ENCODE peak calls at places on chromosome 15, in ten cellular contexts. One of them, this sample, is unnamed.

GRCh38 chr15:22980189-22981136 is at the start of gene CYFIP1:
- DNase-seq in HCEC 1CT: peak
- DNase-seq in anterior cingulate cortex: peak
- DNase-seq in activated T-cell treated with anti-CD3 and anti-CD28 coated beads, Interleukin-2, amount 50 U/mL, for 48 hours: peak
- DNase-seq in C1 segment of cervical spinal cord: peak
- DNase-seq in stimulated activated CD4-positive, alpha-beta T cell treated with anti-CD3 and anti-CD28 coated beads, Interleukin-4, amount 100 ng/mL, for 1 hour: peak
- DNase-seq in BJ: no peak
- DNase-seq in cardiac fibroblast: peak
- DNase-seq in M059J: peak
- DNase-seq in stimulated activated CD8-positive, alpha-beta memory T cell treated with anti-CD3 and anti-CD28 coated beads, Interleukin-4, amount 100 ng/mL, for 4 hours: no peak
- DNase-seq in this sample: peak

GRCh38 chr15:45114076-45114750 is at the start of the genes DUOX2 and DUOXA2:
- DNase-seq in HCEC 1CT: no peak
- DNase-seq in cardiac fibroblast: no peak
- DNase-seq in anterior cingulate cortex: no peak
- DNase-seq in stimulated activated CD4-positive, alpha-beta T cell treated with anti-CD3 and anti-CD28 coated beads, Interleukin-4, amount 100 ng/mL, for 1 hour: no peak
- DNase-seq in C1 segment of cervical spinal cord: no peak
- DNase-seq in activated T-cell treated with anti-CD3 and anti-CD28 coated beads, Interleukin-2, amount 50 U/mL, for 48 hours: peak
- DNase-seq in M059J: no peak
- DNase-seq in stimulated activated CD8-positive, alpha-beta memory T cell treated with anti-CD3 and anti-CD28 coated beads, Interleukin-4, amount 100 ng/mL, for 4 hours: no peak
- DNase-seq in BJ: no peak
- DNase-seq in this sample: no peak

GRCh38 chr15:75454471-75455418 is 3.3 kb upstream of the SIN3A start:
- DNase-seq in stimulated activated CD4-positive, alpha-beta T cell treated with anti-CD3 and anti-CD28 coated beads, Interleukin-4, amount 100 ng/mL, for 1 hour: peak
- DNase-seq in BJ: no peak
- DNase-seq in C1 segment of cervical spinal cord: peak
- DNase-seq in stimulated activated CD8-positive, alpha-beta memory T cell treated with anti-CD3 and anti-CD28 coated beads, Interleukin-4, amount 100 ng/mL, for 4 hours: peak
- DNase-seq in M059J: peak
- DNase-seq in cardiac fibroblast: no peak
- DNase-seq in HCEC 1CT: peak
- DNase-seq in anterior cingulate cortex: peak
- DNase-seq in activated T-cell treated with anti-CD3 and anti-CD28 coated beads, Interleukin-2, amount 50 U/mL, for 48 hours: peak
- DNase-seq in this sample: peak

GRCh38 chr15:72342385-72342784 is 22.4 kb upstream of the CELF6 start:
- DNase-seq in activated T-cell treated with anti-CD3 and anti-CD28 coated beads, Interleukin-2, amount 50 U/mL, for 48 hours: peak
- DNase-seq in anterior cingulate cortex: no peak
- DNase-seq in BJ: no peak
- DNase-seq in stimulated activated CD4-positive, alpha-beta T cell treated with anti-CD3 and anti-CD28 coated beads, Interleukin-4, amount 100 ng/mL, for 1 hour: peak
- DNase-seq in HCEC 1CT: no peak
- DNase-seq in cardiac fibroblast: peak
- DNase-seq in M059J: peak
- DNase-seq in stimulated activated CD8-positive, alpha-beta memory T cell treated with anti-CD3 and anti-CD28 coated beads, Interleukin-4, amount 100 ng/mL, for 4 hours: no peak
- DNase-seq in C1 segment of cervical spinal cord: no peak
- DNase-seq in this sample: no peak

GRCh38 chr15:36361351-36361870 is 218.0 kb upstream of the CDIN1 start:
- DNase-seq in HCEC 1CT: peak
- DNase-seq in stimulated activated CD4-positive, alpha-beta T cell treated with anti-CD3 and anti-CD28 coated beads, Interleukin-4, amount 100 ng/mL, for 1 hour: no peak
- DNase-seq in C1 segment of cervical spinal cord: no peak
- DNase-seq in M059J: peak
- DNase-seq in anterior cingulate cortex: no peak
- DNase-seq in BJ: no peak
- DNase-seq in cardiac fibroblast: peak
- DNase-seq in activated T-cell treated with anti-CD3 and anti-CD28 coated beads, Interleukin-2, amount 50 U/mL, for 48 hours: no peak
- DNase-seq in stimulated activated CD8-positive, alpha-beta memory T cell treated with anti-CD3 and anti-CD28 coated beads, Interleukin-4, amount 100 ng/mL, for 4 hours: no peak
- DNase-seq in this sample: no peak

GRCh38 chr15:86044981-86045380 is 34.7 kb upstream of the AGBL1 start:
- DNase-seq in BJ: no peak
- DNase-seq in cardiac fibroblast: no peak
- DNase-seq in HCEC 1CT: no peak
- DNase-seq in C1 segment of cervical spinal cord: no peak
- DNase-seq in stimulated activated CD4-positive, alpha-beta T cell treated with anti-CD3 and anti-CD28 coated beads, Interleukin-4, amount 100 ng/mL, for 1 hour: no peak
- DNase-seq in stimulated activated CD8-positive, alpha-beta memory T cell treated with anti-CD3 and anti-CD28 coated beads, Interleukin-4, amount 100 ng/mL, for 4 hours: no peak
- DNase-seq in M059J: no peak
- DNase-seq in activated T-cell treated with anti-CD3 and anti-CD28 coated beads, Interleukin-2, amount 50 U/mL, for 48 hours: no peak
- DNase-seq in anterior cingulate cortex: no peak
- DNase-seq in this sample: no peak

GRCh38 chr15:94397377-94397776 is 166.0 kb downstream of the MCTP2 start:
- DNase-seq in anterior cingulate cortex: no peak
- DNase-seq in stimulated activated CD4-positive, alpha-beta T cell treated with anti-CD3 and anti-CD28 coated beads, Interleukin-4, amount 100 ng/mL, for 1 hour: no peak
- DNase-seq in cardiac fibroblast: peak
- DNase-seq in HCEC 1CT: no peak
- DNase-seq in activated T-cell treated with anti-CD3 and anti-CD28 coated beads, Interleukin-2, amount 50 U/mL, for 48 hours: no peak
- DNase-seq in M059J: no peak
- DNase-seq in C1 segment of cervical spinal cord: no peak
- DNase-seq in BJ: no peak
- DNase-seq in stimulated activated CD8-positive, alpha-beta memory T cell treated with anti-CD3 and anti-CD28 coated beads, Interleukin-4, amount 100 ng/mL, for 4 hours: no peak
- DNase-seq in this sample: no peak

GRCh38 chr15:79970921-79971434 is at the start of gene BCL2A1:
- DNase-seq in cardiac fibroblast: peak
- DNase-seq in stimulated activated CD8-positive, alpha-beta memory T cell treated with anti-CD3 and anti-CD28 coated beads, Interleukin-4, amount 100 ng/mL, for 4 hours: peak
- DNase-seq in C1 segment of cervical spinal cord: no peak
- DNase-seq in activated T-cell treated with anti-CD3 and anti-CD28 coated beads, Interleukin-2, amount 50 U/mL, for 48 hours: peak
- DNase-seq in BJ: peak
- DNase-seq in stimulated activated CD4-positive, alpha-beta T cell treated with anti-CD3 and anti-CD28 coated beads, Interleukin-4, amount 100 ng/mL, for 1 hour: peak
- DNase-seq in HCEC 1CT: peak
- DNase-seq in M059J: peak
- DNase-seq in anterior cingulate cortex: no peak
- DNase-seq in this sample: peak

GRCh38 chr15:31274496-31275330 is 51.9 kb upstream of the KLF13 start:
- DNase-seq in M059J: no peak
- DNase-seq in C1 segment of cervical spinal cord: no peak
- DNase-seq in HCEC 1CT: no peak
- DNase-seq in activated T-cell treated with anti-CD3 and anti-CD28 coated beads, Interleukin-2, amount 50 U/mL, for 48 hours: peak
- DNase-seq in anterior cingulate cortex: no peak
- DNase-seq in stimulated activated CD4-positive, alpha-beta T cell treated with anti-CD3 and anti-CD28 coated beads, Interleukin-4, amount 100 ng/mL, for 1 hour: no peak
- DNase-seq in stimulated activated CD8-positive, alpha-beta memory T cell treated with anti-CD3 and anti-CD28 coated beads, Interleukin-4, amount 100 ng/mL, for 4 hours: no peak
- DNase-seq in cardiac fibroblast: peak
- DNase-seq in BJ: no peak
- DNase-seq in this sample: no peak

GRCh38 chr15:35321926-35322325 is 224.0 kb downstream of the DPH6 start:
- DNase-seq in M059J: no peak
- DNase-seq in HCEC 1CT: no peak
- DNase-seq in stimulated activated CD4-positive, alpha-beta T cell treated with anti-CD3 and anti-CD28 coated beads, Interleukin-4, amount 100 ng/mL, for 1 hour: no peak
- DNase-seq in anterior cingulate cortex: no peak
- DNase-seq in BJ: no peak
- DNase-seq in cardiac fibroblast: no peak
- DNase-seq in stimulated activated CD8-positive, alpha-beta memory T cell treated with anti-CD3 and anti-CD28 coated beads, Interleukin-4, amount 100 ng/mL, for 4 hours: no peak
- DNase-seq in activated T-cell treated with anti-CD3 and anti-CD28 coated beads, Interleukin-2, amount 50 U/mL, for 48 hours: no peak
- DNase-seq in C1 segment of cervical spinal cord: no peak
- DNase-seq in this sample: no peak

GRCh38 chr15:26639976-26640375 is 132.9 kb downstream of the GABRB3 start:
- DNase-seq in M059J: no peak
- DNase-seq in cardiac fibroblast: no peak
- DNase-seq in C1 segment of cervical spinal cord: no peak
- DNase-seq in HCEC 1CT: no peak
- DNase-seq in BJ: no peak
- DNase-seq in stimulated activated CD4-positive, alpha-beta T cell treated with anti-CD3 and anti-CD28 coated beads, Interleukin-4, amount 100 ng/mL, for 1 hour: no peak
- DNase-seq in anterior cingulate cortex: no peak
- DNase-seq in stimulated activated CD8-positive, alpha-beta memory T cell treated with anti-CD3 and anti-CD28 coated beads, Interleukin-4, amount 100 ng/mL, for 4 hours: no peak
- DNase-seq in activated T-cell treated with anti-CD3 and anti-CD28 coated beads, Interleukin-2, amount 50 U/mL, for 48 hours: no peak
- DNase-seq in this sample: no peak

GRCh38 chr15:44038801-44039200 is 156.3 kb downstream of the FRMD5 start:
- DNase-seq in M059J: peak
- DNase-seq in anterior cingulate cortex: no peak
- DNase-seq in cardiac fibroblast: peak
- DNase-seq in stimulated activated CD4-positive, alpha-beta T cell treated with anti-CD3 and anti-CD28 coated beads, Interleukin-4, amount 100 ng/mL, for 1 hour: no peak
- DNase-seq in BJ: no peak
- DNase-seq in stimulated activated CD8-positive, alpha-beta memory T cell treated with anti-CD3 and anti-CD28 coated beads, Interleukin-4, amount 100 ng/mL, for 4 hours: no peak
- DNase-seq in C1 segment of cervical spinal cord: no peak
- DNase-seq in HCEC 1CT: no peak
- DNase-seq in activated T-cell treated with anti-CD3 and anti-CD28 coated beads, Interleukin-2, amount 50 U/mL, for 48 hours: no peak
- DNase-seq in this sample: no peak

GRCh38 chr15:72033711-72034110 is 84.2 kb downstream of the MYO9A start:
- DNase-seq in anterior cingulate cortex: no peak
- DNase-seq in BJ: no peak
- DNase-seq in stimulated activated CD8-positive, alpha-beta memory T cell treated with anti-CD3 and anti-CD28 coated beads, Interleukin-4, amount 100 ng/mL, for 4 hours: no peak
- DNase-seq in cardiac fibroblast: peak
- DNase-seq in HCEC 1CT: peak
- DNase-seq in stimulated activated CD4-positive, alpha-beta T cell treated with anti-CD3 and anti-CD28 coated beads, Interleukin-4, amount 100 ng/mL, for 1 hour: no peak
- DNase-seq in C1 segment of cervical spinal cord: no peak
- DNase-seq in M059J: peak
- DNase-seq in activated T-cell treated with anti-CD3 and anti-CD28 coated beads, Interleukin-2, amount 50 U/mL, for 48 hours: no peak
- DNase-seq in this sample: no peak

GRCh38 chr15:28912422-28912821 is 26.6 kb downstream of the APBA2 start:
- DNase-seq in cardiac fibroblast: no peak
- DNase-seq in stimulated activated CD4-positive, alpha-beta T cell treated with anti-CD3 and anti-CD28 coated beads, Interleukin-4, amount 100 ng/mL, for 1 hour: no peak
- DNase-seq in activated T-cell treated with anti-CD3 and anti-CD28 coated beads, Interleukin-2, amount 50 U/mL, for 48 hours: no peak
- DNase-seq in BJ: no peak
- DNase-seq in C1 segment of cervical spinal cord: no peak
- DNase-seq in HCEC 1CT: no peak
- DNase-seq in M059J: peak
- DNase-seq in anterior cingulate cortex: no peak
- DNase-seq in stimulated activated CD8-positive, alpha-beta memory T cell treated with anti-CD3 and anti-CD28 coated beads, Interleukin-4, amount 100 ng/mL, for 4 hours: no peak
- DNase-seq in this sample: no peak

GRCh38 chr15:70309035-70309434 is 211.3 kb upstream of the TLE3 start:
- DNase-seq in BJ: no peak
- DNase-seq in HCEC 1CT: no peak
- DNase-seq in stimulated activated CD8-positive, alpha-beta memory T cell treated with anti-CD3 and anti-CD28 coated beads, Interleukin-4, amount 100 ng/mL, for 4 hours: no peak
- DNase-seq in anterior cingulate cortex: no peak
- DNase-seq in activated T-cell treated with anti-CD3 and anti-CD28 coated beads, Interleukin-2, amount 50 U/mL, for 48 hours: no peak
- DNase-seq in cardiac fibroblast: no peak
- DNase-seq in C1 segment of cervical spinal cord: no peak
- DNase-seq in stimulated activated CD4-positive, alpha-beta T cell treated with anti-CD3 and anti-CD28 coated beads, Interleukin-4, amount 100 ng/mL, for 1 hour: no peak
- DNase-seq in M059J: no peak
- DNase-seq in this sample: no peak

GRCh38 chr15:82093774-82094211 is 48.0 kb upstream of the MEX3B start:
- DNase-seq in stimulated activated CD8-positive, alpha-beta memory T cell treated with anti-CD3 and anti-CD28 coated beads, Interleukin-4, amount 100 ng/mL, for 4 hours: no peak
- DNase-seq in C1 segment of cervical spinal cord: no peak
- DNase-seq in anterior cingulate cortex: no peak
- DNase-seq in HCEC 1CT: peak
- DNase-seq in stimulated activated CD4-positive, alpha-beta T cell treated with anti-CD3 and anti-CD28 coated beads, Interleukin-4, amount 100 ng/mL, for 1 hour: no peak
- DNase-seq in BJ: no peak
- DNase-seq in cardiac fibroblast: peak
- DNase-seq in activated T-cell treated with anti-CD3 and anti-CD28 coated beads, Interleukin-2, amount 50 U/mL, for 48 hours: no peak
- DNase-seq in M059J: peak
- DNase-seq in this sample: no peak

GRCh38 chr15:85658816-85659215 is 135.9 kb downstream of the KLHL25 start:
- DNase-seq in C1 segment of cervical spinal cord: no peak
- DNase-seq in HCEC 1CT: no peak
- DNase-seq in anterior cingulate cortex: no peak
- DNase-seq in stimulated activated CD4-positive, alpha-beta T cell treated with anti-CD3 and anti-CD28 coated beads, Interleukin-4, amount 100 ng/mL, for 1 hour: no peak
- DNase-seq in stimulated activated CD8-positive, alpha-beta memory T cell treated with anti-CD3 and anti-CD28 coated beads, Interleukin-4, amount 100 ng/mL, for 4 hours: no peak
- DNase-seq in BJ: no peak
- DNase-seq in M059J: no peak
- DNase-seq in cardiac fibroblast: no peak
- DNase-seq in activated T-cell treated with anti-CD3 and anti-CD28 coated beads, Interleukin-2, amount 50 U/mL, for 48 hours: no peak
- DNase-seq in this sample: no peak

GRCh38 chr15:60675763-60676162 is 196.8 kb upstream of the ICE2 start:
- DNase-seq in cardiac fibroblast: no peak
- DNase-seq in BJ: no peak
- DNase-seq in anterior cingulate cortex: no peak
- DNase-seq in M059J: no peak
- DNase-seq in activated T-cell treated with anti-CD3 and anti-CD28 coated beads, Interleukin-2, amount 50 U/mL, for 48 hours: no peak
- DNase-seq in stimulated activated CD4-positive, alpha-beta T cell treated with anti-CD3 and anti-CD28 coated beads, Interleukin-4, amount 100 ng/mL, for 1 hour: no peak
- DNase-seq in HCEC 1CT: no peak
- DNase-seq in stimulated activated CD8-positive, alpha-beta memory T cell treated with anti-CD3 and anti-CD28 coated beads, Interleukin-4, amount 100 ng/mL, for 4 hours: no peak
- DNase-seq in C1 segment of cervical spinal cord: no peak
- DNase-seq in this sample: no peak

GRCh38 chr15:77747175-77748077 is 114.7 kb upstream of the LINGO1 start:
- DNase-seq in activated T-cell treated with anti-CD3 and anti-CD28 coated beads, Interleukin-2, amount 50 U/mL, for 48 hours: no peak
- DNase-seq in C1 segment of cervical spinal cord: no peak
- DNase-seq in stimulated activated CD4-positive, alpha-beta T cell treated with anti-CD3 and anti-CD28 coated beads, Interleukin-4, amount 100 ng/mL, for 1 hour: no peak
- DNase-seq in HCEC 1CT: no peak
- DNase-seq in anterior cingulate cortex: no peak
- DNase-seq in cardiac fibroblast: no peak
- DNase-seq in stimulated activated CD8-positive, alpha-beta memory T cell treated with anti-CD3 and anti-CD28 coated beads, Interleukin-4, amount 100 ng/mL, for 4 hours: no peak
- DNase-seq in BJ: no peak
- DNase-seq in M059J: no peak
- DNase-seq in this sample: no peak

GRCh38 chr15:63086271-63086670 is 35.4 kb upstream of the LACTB start:
- DNase-seq in stimulated activated CD8-positive, alpha-beta memory T cell treated with anti-CD3 and anti-CD28 coated beads, Interleukin-4, amount 100 ng/mL, for 4 hours: no peak
- DNase-seq in HCEC 1CT: no peak
- DNase-seq in BJ: no peak
- DNase-seq in anterior cingulate cortex: no peak
- DNase-seq in C1 segment of cervical spinal cord: no peak
- DNase-seq in M059J: no peak
- DNase-seq in activated T-cell treated with anti-CD3 and anti-CD28 coated beads, Interleukin-2, amount 50 U/mL, for 48 hours: no peak
- DNase-seq in cardiac fibroblast: peak
- DNase-seq in stimulated activated CD4-positive, alpha-beta T cell treated with anti-CD3 and anti-CD28 coated beads, Interleukin-4, amount 100 ng/mL, for 1 hour: no peak
- DNase-seq in this sample: no peak

GRCh38 chr15:90994059-90994416 is 297 bp downstream of the PRC1 start:
- DNase-seq in anterior cingulate cortex: no peak
- DNase-seq in stimulated activated CD4-positive, alpha-beta T cell treated with anti-CD3 and anti-CD28 coated beads, Interleukin-4, amount 100 ng/mL, for 1 hour: no peak
- DNase-seq in stimulated activated CD8-positive, alpha-beta memory T cell treated with anti-CD3 and anti-CD28 coated beads, Interleukin-4, amount 100 ng/mL, for 4 hours: no peak
- DNase-seq in HCEC 1CT: no peak
- DNase-seq in BJ: no peak
- DNase-seq in C1 segment of cervical spinal cord: no peak
- DNase-seq in M059J: peak
- DNase-seq in cardiac fibroblast: no peak
- DNase-seq in activated T-cell treated with anti-CD3 and anti-CD28 coated beads, Interleukin-2, amount 50 U/mL, for 48 hours: peak
- DNase-seq in this sample: no peak

GRCh38 chr15:40344631-40345120 is 3.9 kb upstream of the CCDC9B start:
- DNase-seq in activated T-cell treated with anti-CD3 and anti-CD28 coated beads, Interleukin-2, amount 50 U/mL, for 48 hours: peak
- DNase-seq in HCEC 1CT: peak
- DNase-seq in stimulated activated CD4-positive, alpha-beta T cell treated with anti-CD3 and anti-CD28 coated beads, Interleukin-4, amount 100 ng/mL, for 1 hour: peak
- DNase-seq in stimulated activated CD8-positive, alpha-beta memory T cell treated with anti-CD3 and anti-CD28 coated beads, Interleukin-4, amount 100 ng/mL, for 4 hours: peak
- DNase-seq in M059J: peak
- DNase-seq in cardiac fibroblast: peak
- DNase-seq in C1 segment of cervical spinal cord: peak
- DNase-seq in anterior cingulate cortex: peak
- DNase-seq in BJ: no peak
- DNase-seq in this sample: no peak

GRCh38 chr15:68383161-68384074 is 48.5 kb downstream of the ITGA11 start:
- DNase-seq in stimulated activated CD8-positive, alpha-beta memory T cell treated with anti-CD3 and anti-CD28 coated beads, Interleukin-4, amount 100 ng/mL, for 4 hours: no peak
- DNase-seq in HCEC 1CT: peak
- DNase-seq in BJ: no peak
- DNase-seq in activated T-cell treated with anti-CD3 and anti-CD28 coated beads, Interleukin-2, amount 50 U/mL, for 48 hours: peak
- DNase-seq in M059J: peak
- DNase-seq in C1 segment of cervical spinal cord: no peak
- DNase-seq in cardiac fibroblast: peak
- DNase-seq in anterior cingulate cortex: no peak
- DNase-seq in stimulated activated CD4-positive, alpha-beta T cell treated with anti-CD3 and anti-CD28 coated beads, Interleukin-4, amount 100 ng/mL, for 1 hour: no peak
- DNase-seq in this sample: no peak

GRCh38 chr15:73483053-73483452 is 40.1 kb downstream of the REC114 start:
- DNase-seq in M059J: no peak
- DNase-seq in stimulated activated CD8-positive, alpha-beta memory T cell treated with anti-CD3 and anti-CD28 coated beads, Interleukin-4, amount 100 ng/mL, for 4 hours: no peak
- DNase-seq in BJ: no peak
- DNase-seq in HCEC 1CT: no peak
- DNase-seq in C1 segment of cervical spinal cord: no peak
- DNase-seq in cardiac fibroblast: peak
- DNase-seq in activated T-cell treated with anti-CD3 and anti-CD28 coated beads, Interleukin-2, amount 50 U/mL, for 48 hours: no peak
- DNase-seq in anterior cingulate cortex: no peak
- DNase-seq in stimulated activated CD4-positive, alpha-beta T cell treated with anti-CD3 and anti-CD28 coated beads, Interleukin-4, amount 100 ng/mL, for 1 hour: no peak
- DNase-seq in this sample: no peak

GRCh38 chr15:91302588-91303439 is 202.8 kb downstream of the SV2B start:
- DNase-seq in stimulated activated CD4-positive, alpha-beta T cell treated with anti-CD3 and anti-CD28 coated beads, Interleukin-4, amount 100 ng/mL, for 1 hour: no peak
- DNase-seq in stimulated activated CD8-positive, alpha-beta memory T cell treated with anti-CD3 and anti-CD28 coated beads, Interleukin-4, amount 100 ng/mL, for 4 hours: no peak
- DNase-seq in BJ: no peak
- DNase-seq in anterior cingulate cortex: no peak
- DNase-seq in HCEC 1CT: peak
- DNase-seq in cardiac fibroblast: peak
- DNase-seq in M059J: peak
- DNase-seq in activated T-cell treated with anti-CD3 and anti-CD28 coated beads, Interleukin-2, amount 50 U/mL, for 48 hours: peak
- DNase-seq in C1 segment of cervical spinal cord: peak
- DNase-seq in this sample: peak

GRCh38 chr15:38758001-38758400 is 193.4 kb upstream of the RASGRP1 start:
- DNase-seq in stimulated activated CD4-positive, alpha-beta T cell treated with anti-CD3 and anti-CD28 coated beads, Interleukin-4, amount 100 ng/mL, for 1 hour: no peak
- DNase-seq in anterior cingulate cortex: no peak
- DNase-seq in stimulated activated CD8-positive, alpha-beta memory T cell treated with anti-CD3 and anti-CD28 coated beads, Interleukin-4, amount 100 ng/mL, for 4 hours: no peak
- DNase-seq in C1 segment of cervical spinal cord: no peak
- DNase-seq in BJ: peak
- DNase-seq in activated T-cell treated with anti-CD3 and anti-CD28 coated beads, Interleukin-2, amount 50 U/mL, for 48 hours: no peak
- DNase-seq in cardiac fibroblast: peak
- DNase-seq in HCEC 1CT: peak
- DNase-seq in M059J: peak
- DNase-seq in this sample: no peak

GRCh38 chr15:42056934-42057743 is 36.3 kb upstream of the PLA2G4E start:
- DNase-seq in cardiac fibroblast: peak
- DNase-seq in HCEC 1CT: peak
- DNase-seq in stimulated activated CD8-positive, alpha-beta memory T cell treated with anti-CD3 and anti-CD28 coated beads, Interleukin-4, amount 100 ng/mL, for 4 hours: peak
- DNase-seq in C1 segment of cervical spinal cord: peak
- DNase-seq in activated T-cell treated with anti-CD3 and anti-CD28 coated beads, Interleukin-2, amount 50 U/mL, for 48 hours: peak
- DNase-seq in M059J: peak
- DNase-seq in BJ: no peak
- DNase-seq in anterior cingulate cortex: peak
- DNase-seq in stimulated activated CD4-positive, alpha-beta T cell treated with anti-CD3 and anti-CD28 coated beads, Interleukin-4, amount 100 ng/mL, for 1 hour: peak
- DNase-seq in this sample: peak

GRCh38 chr15:60626051-60626450 is 147.1 kb upstream of the ICE2 start:
- DNase-seq in activated T-cell treated with anti-CD3 and anti-CD28 coated beads, Interleukin-2, amount 50 U/mL, for 48 hours: no peak
- DNase-seq in stimulated activated CD8-positive, alpha-beta memory T cell treated with anti-CD3 and anti-CD28 coated beads, Interleukin-4, amount 100 ng/mL, for 4 hours: no peak
- DNase-seq in stimulated activated CD4-positive, alpha-beta T cell treated with anti-CD3 and anti-CD28 coated beads, Interleukin-4, amount 100 ng/mL, for 1 hour: no peak
- DNase-seq in BJ: no peak
- DNase-seq in HCEC 1CT: no peak
- DNase-seq in M059J: no peak
- DNase-seq in C1 segment of cervical spinal cord: no peak
- DNase-seq in cardiac fibroblast: no peak
- DNase-seq in anterior cingulate cortex: no peak
- DNase-seq in this sample: no peak

This sample was measured in putamen.